ENCODE peak calls at places on chromosomes 2 and 18, in eight cellular contexts. One of them, this sample, is unnamed.

GRCh38 chr2:240366901-240367300 is 68.6 kb upstream of the GPC1 start:
- DNase-seq in body of pancreas: no peak
- DNase-seq in retinal pigment epithelial cell: no peak
- DNase-seq in adrenal gland: no peak
- DNase-seq in A673: no peak
- DNase-seq in foreskin fibroblast: no peak
- DNase-seq in pancreas: no peak
- DNase-seq in transverse colon: no peak
- DNase-seq in this sample: no peak

GRCh38 chr2:64943387-64944150 is 45.6 kb upstream of the SLC1A4 start:
- DNase-seq in adrenal gland: peak
- DNase-seq in body of pancreas: peak
- DNase-seq in A673: no peak
- DNase-seq in pancreas: peak
- DNase-seq in retinal pigment epithelial cell: peak
- DNase-seq in foreskin fibroblast: peak
- DNase-seq in transverse colon: no peak
- DNase-seq in this sample: no peak

GRCh38 chr2:198127627-198128026 is 323.2 kb downstream of the PLCL1 start:
- DNase-seq in transverse colon: peak
- DNase-seq in adrenal gland: no peak
- DNase-seq in foreskin fibroblast: peak
- DNase-seq in body of pancreas: peak
- DNase-seq in retinal pigment epithelial cell: peak
- DNase-seq in A673: peak
- DNase-seq in pancreas: no peak
- DNase-seq in this sample: peak

GRCh38 chr2:229445013-229445412 is 173.9 kb upstream of the PID1 start:
- DNase-seq in adrenal gland: peak
- DNase-seq in transverse colon: peak
- DNase-seq in foreskin fibroblast: peak
- DNase-seq in retinal pigment epithelial cell: peak
- DNase-seq in A673: no peak
- DNase-seq in pancreas: no peak
- DNase-seq in body of pancreas: peak
- DNase-seq in this sample: no peak

GRCh38 chr2:227802882-227803281 is 10.8 kb upstream of the CCL20 start:
- DNase-seq in adrenal gland: no peak
- DNase-seq in body of pancreas: no peak
- DNase-seq in A673: no peak
- DNase-seq in foreskin fibroblast: no peak
- DNase-seq in retinal pigment epithelial cell: no peak
- DNase-seq in pancreas: no peak
- DNase-seq in transverse colon: no peak
- DNase-seq in this sample: no peak

GRCh38 chr2:212249451-212249850 is 289.2 kb downstream of the ERBB4 start:
- DNase-seq in foreskin fibroblast: no peak
- DNase-seq in adrenal gland: no peak
- DNase-seq in retinal pigment epithelial cell: no peak
- DNase-seq in pancreas: no peak
- DNase-seq in A673: peak
- DNase-seq in transverse colon: no peak
- DNase-seq in body of pancreas: no peak
- DNase-seq in this sample: no peak

GRCh38 chr18:25518716-25519053 is 166.7 kb upstream of the ZNF521 start:
- DNase-seq in adrenal gland: no peak
- DNase-seq in retinal pigment epithelial cell: no peak
- DNase-seq in pancreas: no peak
- DNase-seq in foreskin fibroblast: no peak
- DNase-seq in A673: no peak
- DNase-seq in transverse colon: no peak
- DNase-seq in body of pancreas: no peak
- DNase-seq in this sample: no peak

GRCh38 chr2:151269798-151270568 is 8.3 kb upstream of the RBM43 start:
- DNase-seq in adrenal gland: no peak
- DNase-seq in retinal pigment epithelial cell: no peak
- DNase-seq in body of pancreas: no peak
- DNase-seq in foreskin fibroblast: no peak
- DNase-seq in A673: no peak
- DNase-seq in pancreas: no peak
- DNase-seq in transverse colon: no peak
- DNase-seq in this sample: no peak

GRCh38 chr2:232876071-232876977 is 6.3 kb downstream of the SNORC start:
- DNase-seq in pancreas: peak
- DNase-seq in body of pancreas: no peak
- DNase-seq in A673: peak
- DNase-seq in foreskin fibroblast: no peak
- DNase-seq in retinal pigment epithelial cell: no peak
- DNase-seq in transverse colon: peak
- DNase-seq in adrenal gland: no peak
- DNase-seq in this sample: peak

GRCh38 chr18:7898181-7898580 is 331.1 kb downstream of the PTPRM start:
- DNase-seq in body of pancreas: no peak
- DNase-seq in A673: no peak
- DNase-seq in foreskin fibroblast: no peak
- DNase-seq in adrenal gland: no peak
- DNase-seq in retinal pigment epithelial cell: no peak
- DNase-seq in transverse colon: no peak
- DNase-seq in pancreas: no peak
- DNase-seq in this sample: no peak

GRCh38 chr2:105455488-105455991 is 56.7 kb upstream of the FHL2 start:
- DNase-seq in body of pancreas: peak
- DNase-seq in transverse colon: peak
- DNase-seq in pancreas: no peak
- DNase-seq in foreskin fibroblast: peak
- DNase-seq in adrenal gland: peak
- DNase-seq in A673: peak
- DNase-seq in retinal pigment epithelial cell: peak
- DNase-seq in this sample: peak

GRCh38 chr2:191225690-191226089 is 19.5 kb upstream of the MYO1B start:
- DNase-seq in foreskin fibroblast: no peak
- DNase-seq in transverse colon: no peak
- DNase-seq in pancreas: no peak
- DNase-seq in A673: no peak
- DNase-seq in adrenal gland: no peak
- DNase-seq in body of pancreas: no peak
- DNase-seq in retinal pigment epithelial cell: no peak
- DNase-seq in this sample: no peak

GRCh38 chr2:67240507-67240906 is 156.6 kb upstream of the ETAA1 start:
- DNase-seq in pancreas: no peak
- DNase-seq in foreskin fibroblast: no peak
- DNase-seq in adrenal gland: no peak
- DNase-seq in retinal pigment epithelial cell: no peak
- DNase-seq in body of pancreas: no peak
- DNase-seq in A673: peak
- DNase-seq in transverse colon: no peak
- DNase-seq in this sample: no peak

GRCh38 chr2:48574353-48575290 is 43.0 kb upstream of the GTF2A1L start:
- DNase-seq in retinal pigment epithelial cell: no peak
- DNase-seq in body of pancreas: no peak
- DNase-seq in pancreas: no peak
- DNase-seq in A673: no peak
- DNase-seq in adrenal gland: no peak
- DNase-seq in transverse colon: no peak
- DNase-seq in foreskin fibroblast: no peak
- DNase-seq in this sample: no peak

GRCh38 chr18:31325051-31325450 is 7.1 kb downstream of the DSG1 start:
- DNase-seq in body of pancreas: no peak
- DNase-seq in pancreas: no peak
- DNase-seq in foreskin fibroblast: no peak
- DNase-seq in retinal pigment epithelial cell: peak
- DNase-seq in A673: no peak
- DNase-seq in transverse colon: no peak
- DNase-seq in adrenal gland: no peak
- DNase-seq in this sample: no peak

GRCh38 chr18:9474103-9474982 is 970 bp upstream of the RALBP1 start:
- DNase-seq in body of pancreas: no peak
- DNase-seq in A673: no peak
- DNase-seq in adrenal gland: peak
- DNase-seq in foreskin fibroblast: peak
- DNase-seq in pancreas: no peak
- DNase-seq in retinal pigment epithelial cell: peak
- DNase-seq in transverse colon: peak
- DNase-seq in this sample: no peak

GRCh38 chr2:224417361-224417729 is 15.4 kb upstream of the FAM124B start:
- DNase-seq in pancreas: no peak
- DNase-seq in foreskin fibroblast: no peak
- DNase-seq in adrenal gland: no peak
- DNase-seq in transverse colon: no peak
- DNase-seq in retinal pigment epithelial cell: no peak
- DNase-seq in body of pancreas: no peak
- DNase-seq in A673: peak
- DNase-seq in this sample: no peak

GRCh38 chr2:53933329-53933728 is 37.5 kb downstream of the PSME4 start:
- DNase-seq in foreskin fibroblast: no peak
- DNase-seq in body of pancreas: no peak
- DNase-seq in pancreas: no peak
- DNase-seq in adrenal gland: no peak
- DNase-seq in A673: no peak
- DNase-seq in transverse colon: no peak
- DNase-seq in retinal pigment epithelial cell: no peak
- DNase-seq in this sample: no peak

GRCh38 chr18:33914399-33914798 is 310.3 kb downstream of the NOL4 start:
- DNase-seq in retinal pigment epithelial cell: no peak
- DNase-seq in pancreas: no peak
- DNase-seq in foreskin fibroblast: no peak
- DNase-seq in transverse colon: no peak
- DNase-seq in body of pancreas: no peak
- DNase-seq in adrenal gland: no peak
- DNase-seq in A673: no peak
- DNase-seq in this sample: no peak

GRCh38 chr2:157287160-157287559 is 29.7 kb downstream of the GALNT5 start:
- DNase-seq in pancreas: no peak
- DNase-seq in A673: no peak
- DNase-seq in body of pancreas: no peak
- DNase-seq in transverse colon: no peak
- DNase-seq in adrenal gland: no peak
- DNase-seq in foreskin fibroblast: no peak
- DNase-seq in retinal pigment epithelial cell: no peak
- DNase-seq in this sample: no peak

GRCh38 chr2:19349911-19350677 is 8.3 kb downstream of the OSR1 start:
- DNase-seq in A673: peak
- DNase-seq in foreskin fibroblast: no peak
- DNase-seq in transverse colon: peak
- DNase-seq in adrenal gland: peak
- DNase-seq in body of pancreas: peak
- DNase-seq in pancreas: peak
- DNase-seq in retinal pigment epithelial cell: no peak
- DNase-seq in this sample: no peak

DNA sequence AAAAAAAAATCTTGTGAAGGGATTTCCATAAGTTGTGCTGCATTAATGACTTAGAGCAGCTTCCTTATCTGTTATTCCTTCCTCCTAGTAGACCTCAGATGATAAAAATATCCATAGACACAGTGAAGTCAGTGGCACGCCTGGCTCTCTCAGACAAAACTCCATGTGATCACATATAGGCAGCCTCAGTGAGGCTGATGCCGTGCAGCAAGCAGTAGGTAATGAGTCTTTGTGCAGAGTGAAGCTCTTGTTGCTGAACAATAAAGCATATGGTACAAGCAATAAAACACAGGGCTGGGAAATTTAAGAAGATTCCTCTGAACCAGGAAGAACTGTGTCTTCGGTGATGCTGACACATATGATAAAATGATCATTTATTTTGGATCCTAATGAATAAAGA is 102.7 kb downstream of the CSRNP3 start:
- DNase-seq in adrenal gland: no peak
- DNase-seq in retinal pigment epithelial cell: no peak
- DNase-seq in pancreas: peak
- DNase-seq in A673: peak
- DNase-seq in transverse colon: no peak
- DNase-seq in foreskin fibroblast: no peak
- DNase-seq in body of pancreas: no peak
- DNase-seq in this sample: no peak
- H3K4me3 ChIP-seq in adrenal gland: no peak
- H3K4me3 ChIP-seq in retinal pigment epithelial cell: no peak
- H3K4me3 ChIP-seq in pancreas: no peak
- H3K4me3 ChIP-seq in A673: peak
- H3K4me3 ChIP-seq in transverse colon: no peak
- H3K4me3 ChIP-seq in foreskin fibroblast: no peak
- H3K4me3 ChIP-seq in body of pancreas: no peak
- H3K4me3 ChIP-seq in this sample: no peak

GRCh38 chr18:12934454-12935071 is 13.2 kb upstream of the SEH1L start:
- DNase-seq in adrenal gland: peak
- DNase-seq in body of pancreas: peak
- DNase-seq in A673: peak
- DNase-seq in retinal pigment epithelial cell: peak
- DNase-seq in pancreas: peak
- DNase-seq in foreskin fibroblast: peak
- DNase-seq in transverse colon: peak
- DNase-seq in this sample: peak
- TF ChIP-seq CTCF in adrenal gland: peak
- TF ChIP-seq CTCF in body of pancreas: peak
- TF ChIP-seq CTCF in A673: peak
- TF ChIP-seq CTCF in retinal pigment epithelial cell: peak
- TF ChIP-seq CTCF in pancreas: peak
- TF ChIP-seq CTCF in foreskin fibroblast: peak
- TF ChIP-seq CTCF in transverse colon: peak
- TF ChIP-seq CTCF in this sample: peak

GRCh38 chr2:239307921-239308620 is 92.7 kb downstream of the HDAC4 start:
- DNase-seq in A673: no peak
- DNase-seq in pancreas: peak
- DNase-seq in retinal pigment epithelial cell: no peak
- DNase-seq in body of pancreas: no peak
- DNase-seq in adrenal gland: peak
- DNase-seq in foreskin fibroblast: no peak
- DNase-seq in transverse colon: peak
- DNase-seq in this sample: no peak
- H3K4me3 ChIP-seq in A673: no peak
- H3K4me3 ChIP-seq in pancreas: no peak
- H3K4me3 ChIP-seq in retinal pigment epithelial cell: no peak
- H3K4me3 ChIP-seq in body of pancreas: no peak
- H3K4me3 ChIP-seq in adrenal gland: no peak
- H3K4me3 ChIP-seq in foreskin fibroblast: peak
- H3K4me3 ChIP-seq in transverse colon: peak
- H3K4me3 ChIP-seq in this sample: no peak

GRCh38 chr2:102185347-102185746 is 1.5 kb upstream of the IL1RL2 start:
- DNase-seq in adrenal gland: no peak
- DNase-seq in transverse colon: no peak
- DNase-seq in pancreas: no peak
- DNase-seq in retinal pigment epithelial cell: no peak
- DNase-seq in foreskin fibroblast: peak
- DNase-seq in A673: peak
- DNase-seq in body of pancreas: no peak
- DNase-seq in this sample: no peak

GRCh38 chr2:102186676-102187190 is at the start of gene IL1RL2:
- DNase-seq in A673: no peak
- DNase-seq in transverse colon: peak
- DNase-seq in foreskin fibroblast: no peak
- DNase-seq in body of pancreas: no peak
- DNase-seq in retinal pigment epithelial cell: no peak
- DNase-seq in pancreas: no peak
- DNase-seq in adrenal gland: no peak
- DNase-seq in this sample: no peak

GRCh38 chr2:102184018-102184417 is 2.8 kb upstream of the IL1RL2 start:
- DNase-seq in foreskin fibroblast: no peak
- DNase-seq in body of pancreas: no peak
- DNase-seq in adrenal gland: no peak
- DNase-seq in pancreas: no peak
- DNase-seq in transverse colon: no peak
- DNase-seq in retinal pigment epithelial cell: no peak
- DNase-seq in A673: no peak
- DNase-seq in this sample: no peak

GRCh38 chr2:102190425-102191107 is 3.7 kb downstream of the IL1RL2 start:
- DNase-seq in retinal pigment epithelial cell: no peak
- DNase-seq in body of pancreas: peak
- DNase-seq in foreskin fibroblast: no peak
- DNase-seq in transverse colon: no peak
- DNase-seq in A673: no peak
- DNase-seq in adrenal gland: no peak
- DNase-seq in pancreas: no peak
- DNase-seq in this sample: no peak

GRCh38 chr2:102187191-102188150 is 648 bp downstream of the IL1RL2 start:
- DNase-seq in transverse colon: peak
- DNase-seq in adrenal gland: peak
- DNase-seq in pancreas: peak
- DNase-seq in A673: peak
- DNase-seq in foreskin fibroblast: peak
- DNase-seq in retinal pigment epithelial cell: no peak
- DNase-seq in body of pancreas: peak
- DNase-seq in this sample: no peak
- TF ChIP-seq CTCF in transverse colon: peak
- TF ChIP-seq CTCF in adrenal gland: peak
- TF ChIP-seq CTCF in pancreas: no peak
- TF ChIP-seq CTCF in A673: peak
- TF ChIP-seq CTCF in foreskin fibroblast: peak
- TF ChIP-seq CTCF in retinal pigment epithelial cell: peak
- TF ChIP-seq CTCF in body of pancreas: no peak
- TF ChIP-seq CTCF in this sample: no peak

This sample was measured in LNCaP clone FGC.